ENCODE peak calls at places on chromosomes 6 and 20, in eight cellular contexts. One of them, this sample, is unnamed.

GRCh38 chr6:135568366-135568765 is 70.8 kb upstream of the AHI1 start:
- DNase-seq in heart left ventricle: peak; percentile 27
- DNase-seq in ovary: peak; percentile 38
- DNase-seq in fibroblast of mammary gland: peak; percentile 88
- DNase-seq in IMR-90: peak; percentile 95
- DNase-seq in cardiac muscle cell: no peak
- DNase-seq in left ventricle myocardium inferior: no peak
- DNase-seq in psoas muscle: no peak
- DNase-seq in this sample: peak; percentile 77

GRCh38 chr6:151674578-151674977 is 132.9 kb upstream of the ESR1 start:
- DNase-seq in heart left ventricle: no peak
- DNase-seq in ovary: no peak
- DNase-seq in fibroblast of mammary gland: no peak
- DNase-seq in IMR-90: no peak
- DNase-seq in cardiac muscle cell: no peak
- DNase-seq in left ventricle myocardium inferior: no peak
- DNase-seq in psoas muscle: no peak
- DNase-seq in this sample: no peak

GRCh38 chr6:26065952-26066380 is 21.3 kb upstream of the HFE start:
- DNase-seq in heart left ventricle: peak; percentile 47
- DNase-seq in ovary: peak; percentile 51
- DNase-seq in fibroblast of mammary gland: peak; percentile 89
- DNase-seq in IMR-90: peak; percentile 82
- DNase-seq in cardiac muscle cell: peak; percentile 76
- DNase-seq in left ventricle myocardium inferior: no peak
- DNase-seq in psoas muscle: peak; percentile 45
- DNase-seq in this sample: peak; percentile 73

GRCh38 chr6:72524011-72524645 is 97.7 kb upstream of the KCNQ5 start:
- DNase-seq in heart left ventricle: no peak
- DNase-seq in ovary: no peak
- DNase-seq in fibroblast of mammary gland: no peak
- DNase-seq in IMR-90: no peak
- DNase-seq in cardiac muscle cell: no peak
- DNase-seq in left ventricle myocardium inferior: no peak
- DNase-seq in psoas muscle: no peak
- DNase-seq in this sample: no peak

GRCh38 chr6:6696867-6697531 is 108.5 kb downstream of the LY86 start:
- DNase-seq in heart left ventricle: no peak
- DNase-seq in ovary: peak; percentile 86
- DNase-seq in fibroblast of mammary gland: peak; percentile 78
- DNase-seq in IMR-90: peak; percentile 65
- DNase-seq in cardiac muscle cell: peak; percentile 88
- DNase-seq in left ventricle myocardium inferior: peak; percentile 61
- DNase-seq in psoas muscle: peak; percentile 46
- DNase-seq in this sample: peak; percentile 21

GRCh38 chr20:9412309-9412708 is 102.1 kb upstream of the LAMP5 start:
- DNase-seq in heart left ventricle: no peak
- DNase-seq in ovary: no peak
- DNase-seq in fibroblast of mammary gland: no peak
- DNase-seq in IMR-90: no peak
- DNase-seq in cardiac muscle cell: no peak
- DNase-seq in left ventricle myocardium inferior: no peak
- DNase-seq in psoas muscle: no peak
- DNase-seq in this sample: no peak

GRCh38 chr6:123118811-123119210 is 122.8 kb downstream of the CLVS2 start:
- DNase-seq in heart left ventricle: no peak
- DNase-seq in ovary: no peak
- DNase-seq in fibroblast of mammary gland: no peak
- DNase-seq in IMR-90: no peak
- DNase-seq in cardiac muscle cell: no peak
- DNase-seq in left ventricle myocardium inferior: no peak
- DNase-seq in psoas muscle: no peak
- DNase-seq in this sample: no peak

GRCh38 chr6:166151798-166152197 is 15.9 kb downstream of the TBXT start:
- DNase-seq in heart left ventricle: no peak
- DNase-seq in ovary: no peak
- DNase-seq in fibroblast of mammary gland: no peak
- DNase-seq in IMR-90: no peak
- DNase-seq in cardiac muscle cell: no peak
- DNase-seq in left ventricle myocardium inferior: no peak
- DNase-seq in psoas muscle: no peak
- DNase-seq in this sample: no peak

GRCh38 chr6:111605100-111605748 is 454 bp downstream of the TRAF3IP2 start:
- DNase-seq in heart left ventricle: peak; percentile 79
- DNase-seq in ovary: peak; percentile 84
- DNase-seq in fibroblast of mammary gland: peak; percentile 98
- DNase-seq in IMR-90: peak; percentile 86
- DNase-seq in cardiac muscle cell: peak; percentile 69
- DNase-seq in left ventricle myocardium inferior: peak; percentile 81
- DNase-seq in psoas muscle: peak; percentile 83
- DNase-seq in this sample: peak; percentile 97

GRCh38 chr6:10268661-10269060 is 146.2 kb downstream of the TFAP2A start:
- DNase-seq in heart left ventricle: no peak
- DNase-seq in ovary: no peak
- DNase-seq in fibroblast of mammary gland: no peak
- DNase-seq in IMR-90: no peak
- DNase-seq in cardiac muscle cell: no peak
- DNase-seq in left ventricle myocardium inferior: no peak
- DNase-seq in psoas muscle: no peak
- DNase-seq in this sample: no peak

GRCh38 chr6:156794963-156795362 is 17.8 kb downstream of the ARID1B start:
- DNase-seq in heart left ventricle: no peak
- DNase-seq in ovary: no peak
- DNase-seq in fibroblast of mammary gland: no peak
- DNase-seq in IMR-90: no peak
- DNase-seq in cardiac muscle cell: no peak
- DNase-seq in left ventricle myocardium inferior: no peak
- DNase-seq in psoas muscle: no peak
- DNase-seq in this sample: no peak

GRCh38 chr6:146526192-146526591 is 17.4 kb upstream of the RAB32 start:
- DNase-seq in heart left ventricle: no peak
- DNase-seq in ovary: no peak
- DNase-seq in fibroblast of mammary gland: peak; percentile 35
- DNase-seq in IMR-90: no peak
- DNase-seq in cardiac muscle cell: no peak
- DNase-seq in left ventricle myocardium inferior: no peak
- DNase-seq in psoas muscle: no peak
- DNase-seq in this sample: no peak
- TF ChIP-seq CTCF in heart left ventricle: no peak
- TF ChIP-seq CTCF in ovary: no peak
- TF ChIP-seq CTCF in fibroblast of mammary gland: peak; percentile 41
- TF ChIP-seq CTCF in IMR-90: no peak
- TF ChIP-seq CTCF in cardiac muscle cell: peak; percentile 30
- TF ChIP-seq CTCF in left ventricle myocardium inferior: peak; percentile 41
- TF ChIP-seq CTCF in psoas muscle: no peak
- TF ChIP-seq CTCF in this sample: peak; percentile 29

GRCh38 chr20:57512432-57512831 is 12.5 kb downstream of the CTCFL start:
- DNase-seq in heart left ventricle: no peak
- DNase-seq in ovary: no peak
- DNase-seq in fibroblast of mammary gland: no peak
- DNase-seq in IMR-90: no peak
- DNase-seq in cardiac muscle cell: no peak
- DNase-seq in left ventricle myocardium inferior: no peak
- DNase-seq in psoas muscle: no peak
- DNase-seq in this sample: no peak

GRCh38 chr20:57507477-57507876 is 17.5 kb downstream of the CTCFL start:
- DNase-seq in heart left ventricle: no peak
- DNase-seq in ovary: no peak
- DNase-seq in fibroblast of mammary gland: peak; percentile 31
- DNase-seq in IMR-90: no peak
- DNase-seq in cardiac muscle cell: no peak
- DNase-seq in left ventricle myocardium inferior: no peak
- DNase-seq in psoas muscle: peak; percentile 46
- DNase-seq in this sample: no peak

GRCh38 chr20:57508381-57508780 is 16.6 kb downstream of the CTCFL start:
- DNase-seq in heart left ventricle: no peak
- DNase-seq in ovary: no peak
- DNase-seq in fibroblast of mammary gland: no peak
- DNase-seq in IMR-90: no peak
- DNase-seq in cardiac muscle cell: no peak
- DNase-seq in left ventricle myocardium inferior: no peak
- DNase-seq in psoas muscle: no peak
- DNase-seq in this sample: no peak

GRCh38 chr20:57508831-57509230 is 16.1 kb downstream of the CTCFL start:
- DNase-seq in heart left ventricle: no peak
- DNase-seq in ovary: no peak
- DNase-seq in fibroblast of mammary gland: no peak
- DNase-seq in IMR-90: no peak
- DNase-seq in cardiac muscle cell: no peak
- DNase-seq in left ventricle myocardium inferior: no peak
- DNase-seq in psoas muscle: no peak
- DNase-seq in this sample: no peak

DNA sequence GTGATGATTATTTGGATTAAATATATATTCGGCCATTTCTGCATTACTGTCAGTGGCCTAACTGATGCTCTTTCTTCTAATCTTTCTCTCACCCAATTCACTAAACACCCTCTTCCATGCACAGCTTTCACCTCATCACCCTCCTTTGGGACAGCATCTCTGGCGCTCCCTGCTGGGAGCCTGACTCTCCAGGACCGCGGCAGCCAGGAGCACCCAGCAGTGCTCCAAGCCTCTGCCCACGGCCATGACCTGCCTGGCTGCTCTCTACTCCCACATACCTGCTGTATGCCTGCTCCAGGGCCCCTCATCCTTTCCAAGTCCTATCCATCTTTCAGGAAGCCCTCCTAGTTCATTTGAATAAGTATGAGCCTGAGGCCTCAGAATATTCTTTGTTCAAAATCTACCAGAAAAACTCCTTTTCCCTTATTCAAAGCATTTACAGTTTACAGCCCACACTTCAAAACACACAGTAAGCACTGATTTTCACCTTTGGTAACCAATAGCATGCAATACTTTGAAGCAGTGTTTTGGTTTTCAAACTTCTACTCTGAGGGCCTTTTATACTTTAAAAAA is 15.2 kb downstream of the CTCFL start:
- DNase-seq in heart left ventricle: no peak
- DNase-seq in ovary: no peak
- DNase-seq in fibroblast of mammary gland: peak; percentile 9
- DNase-seq in IMR-90: no peak
- DNase-seq in cardiac muscle cell: peak; percentile 70
- DNase-seq in left ventricle myocardium inferior: no peak
- DNase-seq in psoas muscle: no peak
- DNase-seq in this sample: no peak
- TF ChIP-seq CTCF in heart left ventricle: peak; percentile 6
- TF ChIP-seq CTCF in ovary: no peak
- TF ChIP-seq CTCF in fibroblast of mammary gland: peak; percentile 43
- TF ChIP-seq CTCF in IMR-90: peak; percentile 23
- TF ChIP-seq CTCF in cardiac muscle cell: peak; percentile 53
- TF ChIP-seq CTCF in left ventricle myocardium inferior: peak; percentile 48
- TF ChIP-seq CTCF in psoas muscle: peak; percentile 10
- TF ChIP-seq CTCF in this sample: peak; percentile 46

GRCh38 chr20:50133474-50134217 is 19.9 kb downstream of the PEDS1 start:
- DNase-seq in heart left ventricle: no peak
- DNase-seq in ovary: no peak
- DNase-seq in fibroblast of mammary gland: no peak
- DNase-seq in IMR-90: no peak
- DNase-seq in cardiac muscle cell: no peak
- DNase-seq in left ventricle myocardium inferior: no peak
- DNase-seq in psoas muscle: peak; percentile 76
- DNase-seq in this sample: no peak
- TF ChIP-seq CTCF in heart left ventricle: no peak
- TF ChIP-seq CTCF in ovary: no peak
- TF ChIP-seq CTCF in fibroblast of mammary gland: peak; percentile 21
- TF ChIP-seq CTCF in IMR-90: no peak
- TF ChIP-seq CTCF in cardiac muscle cell: peak; percentile 17
- TF ChIP-seq CTCF in left ventricle myocardium inferior: peak; percentile 29
- TF ChIP-seq CTCF in psoas muscle: peak; percentile 23
- TF ChIP-seq CTCF in this sample: peak; percentile 5

GRCh38 chr20:17969884-17970409 is 1.1 kb downstream of the MGME1 start:
- DNase-seq in heart left ventricle: peak; percentile 33
- DNase-seq in ovary: no peak
- DNase-seq in fibroblast of mammary gland: peak; percentile 76
- DNase-seq in IMR-90: peak; percentile 70
- DNase-seq in cardiac muscle cell: peak; percentile 37
- DNase-seq in left ventricle myocardium inferior: no peak
- DNase-seq in psoas muscle: peak; percentile 26
- DNase-seq in this sample: peak; percentile 70

GRCh38 chr20:17967595-17968365 is 814 bp downstream of the SNX5 start:
- DNase-seq in heart left ventricle: no peak
- DNase-seq in ovary: no peak
- DNase-seq in fibroblast of mammary gland: peak; percentile 57
- DNase-seq in IMR-90: peak; percentile 63
- DNase-seq in cardiac muscle cell: peak; percentile 18
- DNase-seq in left ventricle myocardium inferior: no peak
- DNase-seq in psoas muscle: no peak
- DNase-seq in this sample: peak; percentile 44

GRCh38 chr20:17966432-17967312 is 1.9 kb downstream of the SNX5 start:
- DNase-seq in heart left ventricle: no peak
- DNase-seq in ovary: no peak
- DNase-seq in fibroblast of mammary gland: peak; percentile 60
- DNase-seq in IMR-90: peak; percentile 42
- DNase-seq in cardiac muscle cell: peak; percentile 29
- DNase-seq in left ventricle myocardium inferior: no peak
- DNase-seq in psoas muscle: no peak
- DNase-seq in this sample: no peak

GRCh38 chr20:17969276-17969883 is 562 bp downstream of the MGME1 start:
- DNase-seq in heart left ventricle: peak; percentile 41
- DNase-seq in ovary: no peak
- DNase-seq in fibroblast of mammary gland: no peak
- DNase-seq in IMR-90: no peak
- DNase-seq in cardiac muscle cell: peak; percentile 50
- DNase-seq in left ventricle myocardium inferior: no peak
- DNase-seq in psoas muscle: peak; percentile 40
- DNase-seq in this sample: no peak

DNA sequence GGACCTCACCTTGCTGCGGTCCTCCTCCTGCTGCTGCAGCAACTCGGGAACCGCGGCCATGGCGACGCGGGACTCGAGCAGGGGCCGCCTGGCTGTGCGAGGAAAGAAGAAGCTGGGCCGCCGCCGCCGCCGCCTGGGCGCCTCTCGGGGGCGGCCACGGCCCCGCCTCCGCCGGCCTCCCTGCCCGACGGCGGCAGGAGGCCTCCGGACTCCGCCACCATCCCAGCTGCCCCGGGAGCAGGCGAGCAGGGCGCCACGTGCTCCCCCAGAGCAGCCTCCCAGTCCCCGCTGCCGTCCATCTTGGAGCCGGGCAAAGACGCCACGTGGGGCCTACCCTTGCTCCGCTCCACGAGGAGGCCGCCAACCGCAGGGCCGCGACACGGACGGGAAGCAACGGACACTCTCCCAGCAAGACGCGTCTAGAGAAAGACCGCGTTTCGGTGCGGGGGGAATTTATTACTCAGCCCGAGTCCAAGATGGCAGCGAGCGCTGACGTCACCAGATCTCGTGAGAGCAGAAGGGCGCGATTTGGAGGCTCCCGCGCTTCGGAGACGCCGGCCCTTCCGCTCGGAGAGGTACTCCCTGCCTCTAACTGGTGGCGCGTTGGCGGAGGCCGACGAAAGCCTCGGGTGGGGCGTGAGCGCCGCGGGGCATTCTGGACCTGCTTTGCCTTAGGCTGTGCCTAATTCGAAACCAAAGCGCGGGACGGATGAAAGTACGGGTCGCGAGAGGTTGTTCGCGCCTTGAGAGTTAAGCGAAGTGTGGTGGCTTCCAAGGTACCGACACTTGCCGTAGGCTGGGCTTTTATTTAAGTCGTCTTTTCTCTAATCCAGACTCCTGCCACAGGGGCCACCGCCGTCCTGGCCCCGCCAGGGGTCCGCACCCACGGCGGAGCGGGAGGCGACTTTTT is at the start of the genes MGME1 and SNX5:
- DNase-seq in heart left ventricle: peak; percentile 100
- DNase-seq in ovary: peak; percentile 99
- DNase-seq in fibroblast of mammary gland: peak; percentile 99
- DNase-seq in IMR-90: peak; percentile 99
- DNase-seq in cardiac muscle cell: peak; percentile 99
- DNase-seq in left ventricle myocardium inferior: peak; percentile 100
- DNase-seq in psoas muscle: peak; percentile 99
- DNase-seq in this sample: peak; percentile 100
- TF ChIP-seq CTCF in heart left ventricle: no peak
- TF ChIP-seq CTCF in ovary: no peak
- TF ChIP-seq CTCF in fibroblast of mammary gland: no peak
- TF ChIP-seq CTCF in IMR-90: no peak
- TF ChIP-seq CTCF in cardiac muscle cell: no peak
- TF ChIP-seq CTCF in left ventricle myocardium inferior: no peak
- TF ChIP-seq CTCF in psoas muscle: no peak
- TF ChIP-seq CTCF in this sample: no peak